ENCODE peak calls at places on chromosomes 2 and 18, in six cellular contexts. One of them, this sample, is unnamed.

GRCh38 chr2:121483021-121483420 is 47.7 kb upstream of the RNU4ATAC start:
- DNase-seq in aorta: no peak
- DNase-seq in AG04450: no peak
- DNase-seq in ovary: no peak
- DNase-seq in NAMALWA: no peak
- DNase-seq in NCI-H345: no peak
- DNase-seq in this sample: no peak

GRCh38 chr2:38108907-38109731 is 33.2 kb upstream of the CYP1B1 start:
- DNase-seq in aorta: no peak
- DNase-seq in AG04450: no peak
- DNase-seq in ovary: no peak
- DNase-seq in NAMALWA: no peak
- DNase-seq in NCI-H345: no peak
- DNase-seq in this sample: no peak

GRCh38 chr2:71939588-71940535 is 207.8 kb downstream of the CYP26B1 start:
- DNase-seq in aorta: no peak
- DNase-seq in AG04450: no peak
- DNase-seq in ovary: no peak
- DNase-seq in NAMALWA: no peak
- DNase-seq in NCI-H345: no peak
- DNase-seq in this sample: no peak

GRCh38 chr2:222358876-222359275 is 60.1 kb upstream of the PAX3 start:
- DNase-seq in aorta: no peak
- DNase-seq in AG04450: no peak
- DNase-seq in ovary: no peak
- DNase-seq in NAMALWA: no peak
- DNase-seq in NCI-H345: no peak
- DNase-seq in this sample: no peak

GRCh38 chr2:38261569-38262513 is 115.2 kb downstream of the ATL2 start:
- DNase-seq in aorta: no peak
- DNase-seq in AG04450: no peak
- DNase-seq in ovary: no peak
- DNase-seq in NAMALWA: no peak
- DNase-seq in NCI-H345: no peak
- DNase-seq in this sample: no peak

GRCh38 chr18:51405683-51406477 is 208.4 kb upstream of the MEX3C start:
- DNase-seq in aorta: no peak
- DNase-seq in AG04450: no peak
- DNase-seq in ovary: no peak
- DNase-seq in NAMALWA: no peak
- DNase-seq in NCI-H345: no peak
- DNase-seq in this sample: no peak

GRCh38 chr2:165909466-165909865 is 44.1 kb downstream of the TTC21B start:
- DNase-seq in aorta: no peak
- DNase-seq in AG04450: no peak
- DNase-seq in ovary: no peak
- DNase-seq in NAMALWA: no peak
- DNase-seq in NCI-H345: no peak
- DNase-seq in this sample: no peak

GRCh38 chr18:36762074-36762473 is 66.7 kb downstream of the TPGS2 start:
- DNase-seq in aorta: no peak
- DNase-seq in AG04450: no peak
- DNase-seq in ovary: no peak
- DNase-seq in NAMALWA: no peak
- DNase-seq in NCI-H345: no peak
- DNase-seq in this sample: no peak

GRCh38 chr2:191015229-191015628 is 1.3 kb upstream of the STAT1 start:
- DNase-seq in aorta: no peak
- DNase-seq in AG04450: no peak
- DNase-seq in ovary: no peak
- DNase-seq in NAMALWA: peak; percentile 10
- DNase-seq in NCI-H345: no peak
- DNase-seq in this sample: no peak

GRCh38 chr2:31038385-31038784 is 99.9 kb downstream of the GALNT14 start:
- DNase-seq in aorta: no peak
- DNase-seq in AG04450: no peak
- DNase-seq in ovary: no peak
- DNase-seq in NAMALWA: peak; percentile 12
- DNase-seq in NCI-H345: no peak
- DNase-seq in this sample: no peak

GRCh38 chr2:166092889-166093288 is 34.9 kb downstream of the SCN1A start:
- DNase-seq in aorta: no peak
- DNase-seq in AG04450: peak; percentile 53
- DNase-seq in ovary: no peak
- DNase-seq in NAMALWA: no peak
- DNase-seq in NCI-H345: no peak
- DNase-seq in this sample: no peak

GRCh38 chr2:239830066-239830717 is 194.9 kb downstream of the NDUFA10 start:
- DNase-seq in aorta: peak; percentile 61
- DNase-seq in AG04450: no peak
- DNase-seq in ovary: no peak
- DNase-seq in NAMALWA: no peak
- DNase-seq in NCI-H345: no peak
- DNase-seq in this sample: no peak

GRCh38 chr2:213284105-213285090 is at the start of gene SPAG16:
- DNase-seq in aorta: peak; percentile 99
- DNase-seq in AG04450: peak; percentile 96
- DNase-seq in ovary: peak; percentile 98
- DNase-seq in NAMALWA: peak; percentile 96
- DNase-seq in NCI-H345: peak; percentile 99
- DNase-seq in this sample: peak; percentile 89